ENCODE peak calls at places on chromosomes 3 and 15, in six cellular contexts. X, F, T, R, J and S are unnamed samples.

GRCh38 chr3:14239940-14240339 is 61.3 kb downstream of the LSM3 start:
- DNase-seq in T (no peak), X (no peak), R (no peak), F (no peak), J (no peak), S (no peak)

GRCh38 chr3:51621091-51621892 is 49.8 kb upstream of the TEX264 start:
- DNase-seq in T (no peak), J (no peak), F (no peak), X (no peak), R (no peak), S (no peak)

GRCh38 chr3:170425491-170426239 is 7.0 kb downstream of the CLDN11 start:
- DNase-seq in T (no peak), F (no peak), X (peak), R (no peak), J (no peak), S (peak)

GRCh38 chr15:74264081-74264501 is 28.0 kb downstream of the CCDC33 start:
- DNase-seq in F (no peak), T (no peak), R (no peak), X (no peak), J (no peak), S (no peak)

GRCh38 chr3:45986303-45986982 is 9.2 kb downstream of the FYCO1 start:
- DNase-seq in J (no peak), X (no peak), F (no peak), R (no peak), T (peak), S (no peak)

GRCh38 chr15:92429378-92430066 is 35.8 kb downstream of the ST8SIA2 start:
- DNase-seq in J (no peak), R (no peak), F (no peak), T (peak), X (no peak), S (peak)

GRCh38 chr15:50046868-50047267 is 72.2 kb downstream of the ATP8B4 start:
- DNase-seq in X (no peak), F (no peak), J (no peak), T (peak), R (no peak), S (peak)

GRCh38 chr3:32220006-32220405 is 18.5 kb upstream of the CMTM8 start:
- DNase-seq in J (no peak), R (no peak), X (no peak), T (peak), F (no peak), S (no peak)

GRCh38 chr15:96333194-96334016 is 2.9 kb downstream of the NR2F2 start:
- DNase-seq in X (no peak), J (no peak), F (no peak), T (peak), R (peak), S (peak)

GRCh38 chr3:115814778-115815380 is 191.6 kb downstream of the GAP43 start:
- DNase-seq in F (no peak), T (peak), X (peak), J (no peak), R (peak), S (peak)

GRCh38 chr15:77497942-77498361 is 77.3 kb downstream of the HMG20A start:
- DNase-seq in X (no peak), J (no peak), T (peak), R (no peak), F (no peak), S (peak)

GRCh38 chr15:67601008-67601620 is 58.6 kb downstream of the MAP2K5 start:
- DNase-seq in J (no peak), R (no peak), T (peak), F (no peak), X (no peak), S (no peak)

GRCh38 chr3:99910752-99911151 is 93.1 kb downstream of the CMSS1 start:
- DNase-seq in F (no peak), X (no peak), R (no peak), T (no peak), J (no peak), S (no peak)

GRCh38 chr15:96948981-96949380 is 618.5 kb downstream of the NR2F2 start:
- DNase-seq in T (no peak), J (no peak), F (no peak), R (no peak), X (no peak), S (no peak)

GRCh38 chr15:25469377-25469776 is 30.6 kb upstream of the UBE3A start:
- DNase-seq in R (no peak), T (peak), J (no peak), F (no peak), X (no peak), S (no peak)

GRCh38 chr3:16094644-16095272 is 79.7 kb upstream of the GALNT15 start:
- DNase-seq in T (peak), J (no peak), R (no peak), X (no peak), F (no peak), S (no peak)

GRCh38 chr3:5022966-5023776 is 43.9 kb downstream of the BHLHE40 start:
- DNase-seq in X (no peak), J (no peak), T (peak), F (no peak), R (no peak), S (no peak)